ENCODE peak calls at places on chromosomes 11 and 22, in six cellular contexts. G, R, S, P, N and K are unnamed samples.

GRCh38 chr11:108278546-108278945 is 55.7 kb downstream of the ATM start:
- ATAC-seq in G (no peak), R (no peak), S (no peak), P (no peak), N (no peak), K (no peak)

GRCh38 chr11:27423125-27423524 is 49.5 kb downstream of the LGR4 start:
- ATAC-seq in G (no peak), R (peak; percentile 61), S (no peak), P (no peak), N (no peak), K (peak; percentile 90)

GRCh38 chr11:64390558-64390957 is 31.6 kb downstream of the RPS6KA4 start:
- ATAC-seq in G (no peak), R (no peak), S (no peak), P (no peak), N (no peak), K (no peak)

GRCh38 chr11:114110948-114111347 is 51.4 kb downstream of the ZBTB16 start:
- ATAC-seq in G (no peak), R (no peak), S (no peak), P (no peak), N (no peak), K (peak; percentile 24)

GRCh38 chr22:24983151-24983550 is 30.6 kb downstream of the KIAA1671 start:
- ATAC-seq in G (no peak), R (no peak), S (no peak), P (no peak), N (no peak), K (no peak)

GRCh38 chr11:110921742-110922200 is 209.5 kb upstream of the ARHGAP20 start:
- ATAC-seq in G (no peak), R (no peak), S (no peak), P (no peak), N (no peak), K (peak; percentile 78)

GRCh38 chr22:17743661-17744411 is 30.4 kb downstream of the BID start:
- ATAC-seq in G (no peak), R (no peak), S (no peak), P (no peak), N (no peak), K (no peak)

GRCh38 chr11:112655386-112655785 is 305.8 kb upstream of the NCAM1 start:
- ATAC-seq in G (no peak), R (no peak), S (no peak), P (no peak), N (no peak), K (peak; percentile 82)

GRCh38 chr11:74642912-74643311 is 50.5 kb downstream of the POLD3 start:
- ATAC-seq in G (no peak), R (no peak), S (no peak), P (no peak), N (no peak), K (no peak)

GRCh38 chr22:31143038-31143437 is 2.7 kb upstream of the PLA2G3 start:
- ATAC-seq in G (no peak), R (no peak), S (no peak), P (no peak), N (no peak), K (no peak)

GRCh38 chr11:36258730-36259360 is 30.4 kb downstream of the COMMD9 start:
- ATAC-seq in G (peak; percentile 87), R (peak; percentile 94), S (peak; percentile 96), P (peak; percentile 97), N (peak; percentile 53), K (peak; percentile 50)

GRCh38 chr11:110287537-110287936 is 8.9 kb downstream of the RDX start:
- ATAC-seq in G (peak; percentile 65), R (no peak), S (peak; percentile 48), P (no peak), N (no peak), K (no peak)

GRCh38 chr22:48670317-48670716 is 1157.4 kb downstream of the BRD1 start:
- ATAC-seq in G (no peak), R (no peak), S (no peak), P (no peak), N (no peak), K (no peak)

GRCh38 chr11:37322333-37323194 is 724.5 kb upstream of the RAG2 start:
- ATAC-seq in G (peak; percentile 38), R (no peak), S (no peak), P (no peak), N (no peak), K (no peak)

GRCh38 chr22:17552737-17553136 is 10.6 kb upstream of the SLC25A18 start:
- ATAC-seq in G (no peak), R (no peak), S (no peak), P (no peak), N (peak; percentile 20), K (no peak)

GRCh38 chr11:112770487-112770886 is 190.7 kb upstream of the NCAM1 start:
- ATAC-seq in G (no peak), R (no peak), S (no peak), P (no peak), N (no peak), K (no peak)

GRCh38 chr22:29627196-29627535 is 23.7 kb downstream of the NF2 start:
- ATAC-seq in G (no peak), R (no peak), S (no peak), P (no peak), N (no peak), K (no peak)

GRCh38 chr11:34302046-34302921 is 55.5 kb downstream of the ABTB2 start:
- ATAC-seq in G (peak; percentile 95), R (no peak), S (no peak), P (peak; percentile 87), N (no peak), K (no peak)

GRCh38 chr22:42070517-42071422 is at the start of gene NAGA:
- ATAC-seq in G (peak; percentile 98), R (peak; percentile 98), S (peak; percentile 97), P (peak; percentile 98), N (peak; percentile 97), K (peak; percentile 97)
- TF ChIP-seq POLR2A in G (peak; percentile 86), R (peak; percentile 67), S (peak; percentile 84), P (peak; percentile 76), N (no peak), K (peak; percentile 52)

GRCh38 chr11:65857500-65858353 is at the start of gene CFL1:
- ATAC-seq in G (peak; percentile 72), R (peak; percentile 0), S (peak; percentile 78), P (peak; percentile 62), N (peak; percentile 92), K (peak; percentile 80)

GRCh38 chr11:65856689-65857499 is 1.1 kb downstream of the CFL1 start:
- ATAC-seq in G (peak; percentile 50), R (peak; percentile 19), S (peak; percentile 32), P (peak; percentile 18), N (peak; percentile 74), K (peak; percentile 53)

GRCh38 chr11:65854871-65855837 is 2.8 kb downstream of the CFL1 start:
- ATAC-seq in G (no peak), R (no peak), S (no peak), P (no peak), N (no peak), K (no peak)

GRCh38 chr11:65854161-65854592 is 3.8 kb downstream of the CFL1 start:
- ATAC-seq in G (no peak), R (peak; percentile 7), S (no peak), P (no peak), N (no peak), K (no peak)

DNA sequence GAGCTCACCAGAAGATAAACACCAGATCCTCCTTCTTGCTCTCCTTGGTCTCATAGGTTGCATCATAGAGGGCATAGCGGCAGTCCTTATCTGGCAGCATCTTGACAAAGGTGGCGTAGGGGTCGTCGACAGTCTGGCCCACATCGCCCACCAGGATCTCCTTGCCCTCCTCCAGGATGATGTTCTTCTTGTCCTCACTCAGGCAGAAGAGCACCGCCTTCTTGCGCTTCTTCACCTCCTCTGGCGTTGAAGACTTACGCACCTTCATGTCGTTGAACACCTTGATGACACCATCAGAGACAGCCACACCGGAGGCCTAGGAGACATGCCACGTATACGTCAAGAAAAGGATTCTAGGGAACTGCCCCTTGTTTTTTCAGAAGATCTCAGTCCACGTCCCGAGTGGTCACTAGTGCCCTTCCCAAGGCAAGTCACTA is 2.0 kb downstream of the CFL1 start:
- ATAC-seq in G (no peak), R (no peak), S (no peak), P (no peak), N (no peak), K (no peak)
- TF ChIP-seq POLR2AphosphoS5 in G (peak; percentile 22), R (no peak), S (no peak), P (no peak), N (no peak), K (no peak)

GRCh38 chr11:76880314-76880713 is 19.6 kb downstream of the ACER3 start:
- ATAC-seq in G (no peak), R (no peak), S (no peak), P (no peak), N (no peak), K (no peak)

GRCh38 chr11:76885390-76886097 is 24.8 kb downstream of the ACER3 start:
- ATAC-seq in G (peak; percentile 25), R (no peak), S (peak; percentile 67), P (no peak), N (peak; percentile 19), K (no peak)

GRCh38 chr11:76878014-76878413 is 17.3 kb downstream of the ACER3 start:
- ATAC-seq in G (no peak), R (no peak), S (no peak), P (no peak), N (no peak), K (no peak)

DNA sequence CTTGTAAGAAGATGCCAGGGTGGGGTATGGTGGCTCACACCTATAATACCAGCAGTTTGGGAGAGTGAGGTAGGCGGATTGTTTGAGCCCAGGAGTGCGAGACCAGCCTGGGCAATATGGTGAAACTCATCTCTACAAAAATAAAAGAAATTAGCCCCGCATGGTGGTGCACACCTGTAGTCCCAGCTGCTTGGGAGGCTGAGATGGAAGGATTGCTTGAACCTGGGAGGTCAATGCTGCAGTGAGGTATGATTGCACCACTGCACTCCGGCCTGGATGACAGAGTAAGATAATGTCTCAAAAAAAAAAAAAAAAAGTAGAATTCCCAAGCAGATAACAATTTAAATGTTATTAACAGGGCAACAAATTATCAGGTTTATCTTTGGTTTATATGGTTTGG is 20.2 kb downstream of the ACER3 start:
- ATAC-seq in G (no peak), R (no peak), S (no peak), P (no peak), N (no peak), K (no peak)
- H3K4me1 ChIP-seq in G (peaks cover 4% of the 10 kb centered on the region), R (no peaks in the 10 kb centered on the region), S (peaks cover 6% of the 10 kb centered on the region), P (no peaks in the 10 kb centered on the region), N (peaks cover 13% of the 10 kb centered on the region), K (no peaks in the 10 kb centered on the region)

GRCh38 chr11:118883004-118883367 is 706 bp upstream of the CXCR5 start:
- ATAC-seq in G (no peak), R (no peak), S (no peak), P (no peak), N (no peak), K (no peak)

GRCh38 chr11:118885831-118886571 is 2.3 kb downstream of the CXCR5 start:
- ATAC-seq in G (no peak), R (no peak), S (no peak), P (no peak), N (no peak), K (no peak)

GRCh38 chr11:118885319-118885718 is 1.6 kb downstream of the CXCR5 start:
- ATAC-seq in G (no peak), R (no peak), S (no peak), P (no peak), N (no peak), K (no peak)

GRCh38 chr11:118883368-118884071 is at the start of gene CXCR5:
- ATAC-seq in G (peak; percentile 81), R (no peak), S (no peak), P (peak; percentile 26), N (no peak), K (no peak)

GRCh38 chr11:118884613-118885274 is 1.1 kb downstream of the CXCR5 start:
- ATAC-seq in G (no peak), R (peak; percentile 48), S (no peak), P (no peak), N (no peak), K (no peak)
- TF ChIP-seq POLR2A in G (no peak), R (no peak), S (no peak), P (no peak), N (no peak), K (no peak)

GRCh38 chr11:8258771-8259170 is 4.9 kb downstream of the LMO1 start:
- ATAC-seq in G (no peak), R (no peak), S (no peak), P (no peak), N (no peak), K (no peak)
- TF ChIP-seq POLR2AphosphoS5 in G (no peak), R (no peak), S (no peak), P (no peak), N (no peak), K (peak; percentile 81)